ENCODE peak calls at places on chromosome 16, in seven cellular contexts. D, Y, N, K, G, U and S are unnamed samples. For H3K36me3 and H3K4me1, the result is how much of the 10 kb centered on the place peaks cover.

GRCh38 chr16:60651351-60651750 is 1384.9 kb downstream of the CDH8 start:
- DNase-seq in D (no peak), Y (no peak), N (no peak), K (no peak), G (no peak), U (no peak), S (no peak)

GRCh38 chr16:80466024-80466986 is 74.5 kb upstream of the DYNLRB2 start:
- DNase-seq in D (peak), Y (peak), N (peak), K (peak), G (peak), U (peak), S (peak)

GRCh38 chr16:53912155-53912554 is 208.2 kb downstream of the FTO start:
- DNase-seq in D (no peak), Y (no peak), N (no peak), K (no peak), G (peak), U (no peak), S (no peak)

GRCh38 chr16:73036074-73036826 is 11.7 kb downstream of the ZFHX3 start:
- DNase-seq in D (no peak), Y (no peak), N (no peak), K (peak), G (peak), U (no peak), S (no peak)

GRCh38 chr16:4737545-4737944 is 3.2 kb downstream of the DNAAF8 start:
- DNase-seq in D (no peak), Y (no peak), N (no peak), K (no peak), G (no peak), U (no peak), S (no peak)

GRCh38 chr16:57593021-57593420 is 35.4 kb upstream of the ADGRG1 start:
- DNase-seq in D (peak), Y (no peak), N (no peak), K (no peak), G (no peak), U (no peak), S (no peak)

GRCh38 chr16:70391881-70392481 is 45.3 kb downstream of the DDX19A start:
- DNase-seq in D (no peak), Y (peak), N (no peak), K (no peak), G (no peak), U (no peak), S (no peak)

GRCh38 chr16:48850097-48850496 is 240.1 kb upstream of the N4BP1 start:
- DNase-seq in D (no peak), Y (no peak), N (no peak), K (peak), G (no peak), U (no peak), S (no peak)

GRCh38 chr16:12862327-12862726 is 39.1 kb upstream of the SHISA9 start:
- DNase-seq in D (no peak), Y (no peak), N (no peak), K (no peak), G (no peak), U (no peak), S (no peak)

GRCh38 chr16:49969356-49970030 is 55.5 kb upstream of the CNEP1R1 start:
- DNase-seq in D (no peak), Y (peak), N (no peak), K (peak), G (no peak), U (no peak), S (no peak)

GRCh38 chr16:55056585-55057520 is 126.2 kb downstream of the IRX5 start:
- DNase-seq in D (no peak), Y (no peak), N (no peak), K (peak), G (no peak), U (no peak), S (no peak)

GRCh38 chr16:29821663-29822115 is 1.4 kb downstream of the MVP start:
- DNase-seq in D (no peak), Y (no peak), N (peak), K (no peak), G (peak), U (no peak), S (no peak)

GRCh38 chr16:29820730-29821662 is 734 bp downstream of the MVP start:
- DNase-seq in D (no peak), Y (no peak), N (peak), K (no peak), G (peak), U (peak), S (no peak)

GRCh38 chr16:29818082-29818481 is 2.1 kb downstream of the PAGR1 start:
- DNase-seq in D (no peak), Y (no peak), N (no peak), K (no peak), G (no peak), U (no peak), S (no peak)

GRCh38 chr16:29820271-29820701 is at the start of gene MVP:
- DNase-seq in D (peak), Y (peak), N (peak), K (no peak), G (no peak), U (peak), S (no peak)

DNA sequence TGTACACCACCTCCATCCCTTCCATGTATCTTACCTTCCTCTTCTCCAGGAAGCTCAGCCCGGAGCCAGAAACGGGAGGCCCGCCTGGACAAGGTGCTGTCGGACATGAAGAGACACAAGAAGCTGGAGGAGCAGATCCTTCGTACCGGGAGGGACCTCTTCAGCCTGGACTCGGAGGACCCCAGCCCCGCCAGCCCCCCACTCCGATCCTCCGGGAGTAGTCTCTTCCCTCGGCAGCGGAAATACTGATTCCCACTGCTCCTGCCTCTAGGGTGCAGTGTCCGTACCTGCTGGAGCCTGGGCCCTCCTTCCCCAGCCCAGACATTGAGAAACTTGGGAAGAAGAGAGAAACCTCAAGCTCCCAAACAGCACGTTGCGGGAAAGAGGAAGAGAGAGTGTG is 756 bp upstream of the MVP start:
- DNase-seq in D (no peak), Y (no peak), N (peak), K (no peak), G (no peak), U (no peak), S (no peak)
- H3K4me3 ChIP-seq in D (no peak), Y (peak), N (no peak), K (no peak), G (no peak), U (peak), S (no peak)

DNA sequence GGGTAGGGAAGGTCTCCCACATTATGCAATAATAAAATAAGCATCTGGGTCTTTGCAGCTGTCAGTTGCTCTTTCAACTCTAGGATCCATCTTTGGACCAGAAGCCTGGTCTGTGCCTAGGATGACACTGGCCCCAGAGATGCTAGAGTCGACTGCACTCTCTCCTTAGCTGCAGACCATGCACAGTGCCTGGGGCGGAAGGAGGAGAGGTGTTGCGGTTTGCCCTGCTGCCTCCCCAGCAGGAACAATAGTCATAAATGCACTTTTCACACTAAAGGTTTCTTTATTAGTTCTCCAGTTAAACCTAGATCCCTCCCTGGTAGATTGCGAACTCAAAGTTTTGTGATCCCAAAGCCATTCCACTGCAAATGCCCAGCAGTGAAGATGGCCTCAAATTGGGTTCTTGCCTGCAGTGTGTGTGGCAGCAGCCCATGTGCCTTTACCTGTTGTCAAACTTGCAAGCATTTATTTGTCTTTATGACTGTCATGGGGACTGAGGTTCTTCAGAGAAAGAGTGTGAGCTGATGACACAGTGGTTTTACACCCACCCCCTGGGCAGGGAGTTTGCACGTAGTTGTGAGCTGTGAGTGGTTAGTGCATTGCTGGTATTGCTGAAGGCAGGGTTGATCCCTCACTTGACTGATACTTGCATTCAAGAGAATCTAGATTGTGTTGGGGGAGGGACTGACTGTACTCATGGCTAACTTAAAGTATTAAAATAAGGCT is 10.3 kb downstream of the ATXN1L start:
- DNase-seq in D (no peak), Y (no peak), N (no peak), K (no peak), G (no peak), U (no peak), S (no peak)
- H3K36me3 ChIP-seq in D (under half), Y (under half), N (under half), K (under half), G (under half), U (under half), S (under half)

DNA sequence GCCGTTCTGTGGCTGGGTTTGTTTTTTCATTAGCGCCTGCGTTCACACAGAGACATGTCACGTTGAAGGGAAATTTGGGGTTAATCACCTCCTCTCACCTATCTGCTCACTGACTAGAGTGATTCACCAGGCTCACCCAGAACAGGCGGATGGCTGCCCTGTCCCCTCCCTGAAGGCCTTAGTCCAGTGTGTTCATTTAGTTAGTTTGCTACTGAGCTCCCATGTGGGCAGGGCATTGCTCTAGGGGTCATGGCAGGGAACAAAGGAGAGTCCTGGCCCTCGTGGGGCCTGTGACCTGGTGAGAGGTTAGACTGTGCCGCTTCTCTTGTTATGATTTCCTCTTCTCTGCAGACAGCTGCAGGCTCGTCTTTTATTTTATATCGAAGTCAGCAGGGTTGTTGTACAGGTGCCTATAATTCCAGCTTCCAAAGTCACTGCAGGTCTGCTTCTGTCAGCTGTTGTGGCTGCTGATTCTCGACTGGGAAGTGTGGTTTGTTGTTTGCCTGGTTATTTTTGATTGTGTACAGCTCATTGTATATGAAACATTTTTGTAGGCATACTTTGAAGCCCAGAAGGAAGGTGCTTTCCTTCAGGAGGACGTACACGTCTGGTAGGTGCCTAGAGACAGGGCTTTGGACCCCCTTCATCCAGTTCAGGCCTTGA is 73.4 kb upstream of the GSE1 start:
- DNase-seq in D (no peak), Y (no peak), N (no peak), K (no peak), G (no peak), U (no peak), S (no peak)
- H3K4me1 ChIP-seq in D (under half), Y (under half), N (under half), K (half or more), G (under half), U (under half), S (under half)

GRCh38 chr16:69055003-69055402 is 50.5 kb upstream of the HAS3 start:
- DNase-seq in D (no peak), Y (no peak), N (no peak), K (no peak), G (no peak), U (no peak), S (no peak)

GRCh38 chr16:69057400-69058378 is 47.8 kb upstream of the HAS3 start:
- DNase-seq in D (no peak), Y (no peak), N (peak), K (no peak), G (peak), U (peak), S (no peak)
- H3K4me3 ChIP-seq in D (no peak), Y (no peak), N (no peak), K (no peak), G (no peak), U (no peak), S (no peak)

GRCh38 chr16:1505912-1506311 is 12.8 kb downstream of the TELO2 start:
- DNase-seq in D (no peak), Y (no peak), N (no peak), K (no peak), G (no peak), U (no peak), S (no peak)
- H3K36me3 ChIP-seq in D (half or more), Y (under half), N (under half), K (under half), G (under half), U (under half), S (half or more)

GRCh38 chr16:17515421-17516210 is 44.9 kb upstream of the XYLT1 start:
- DNase-seq in D (no peak), Y (no peak), N (no peak), K (no peak), G (no peak), U (no peak), S (no peak)

GRCh38 chr16:17520567-17520966 is 49.8 kb upstream of the XYLT1 start:
- DNase-seq in D (no peak), Y (no peak), N (no peak), K (no peak), G (no peak), U (no peak), S (no peak)

GRCh38 chr16:17518441-17518840 is 47.7 kb upstream of the XYLT1 start:
- DNase-seq in D (no peak), Y (no peak), N (no peak), K (no peak), G (no peak), U (no peak), S (no peak)

GRCh38 chr16:17519041-17519440 is 48.3 kb upstream of the XYLT1 start:
- DNase-seq in D (no peak), Y (no peak), N (no peak), K (no peak), G (no peak), U (no peak), S (no peak)

GRCh38 chr16:17519556-17519955 is 48.8 kb upstream of the XYLT1 start:
- DNase-seq in D (no peak), Y (no peak), N (no peak), K (no peak), G (no peak), U (no peak), S (no peak)
- H3K4me1 ChIP-seq in D (under half), Y (under half), N (under half), K (under half), G (under half), U (under half), S (under half)

DNA sequence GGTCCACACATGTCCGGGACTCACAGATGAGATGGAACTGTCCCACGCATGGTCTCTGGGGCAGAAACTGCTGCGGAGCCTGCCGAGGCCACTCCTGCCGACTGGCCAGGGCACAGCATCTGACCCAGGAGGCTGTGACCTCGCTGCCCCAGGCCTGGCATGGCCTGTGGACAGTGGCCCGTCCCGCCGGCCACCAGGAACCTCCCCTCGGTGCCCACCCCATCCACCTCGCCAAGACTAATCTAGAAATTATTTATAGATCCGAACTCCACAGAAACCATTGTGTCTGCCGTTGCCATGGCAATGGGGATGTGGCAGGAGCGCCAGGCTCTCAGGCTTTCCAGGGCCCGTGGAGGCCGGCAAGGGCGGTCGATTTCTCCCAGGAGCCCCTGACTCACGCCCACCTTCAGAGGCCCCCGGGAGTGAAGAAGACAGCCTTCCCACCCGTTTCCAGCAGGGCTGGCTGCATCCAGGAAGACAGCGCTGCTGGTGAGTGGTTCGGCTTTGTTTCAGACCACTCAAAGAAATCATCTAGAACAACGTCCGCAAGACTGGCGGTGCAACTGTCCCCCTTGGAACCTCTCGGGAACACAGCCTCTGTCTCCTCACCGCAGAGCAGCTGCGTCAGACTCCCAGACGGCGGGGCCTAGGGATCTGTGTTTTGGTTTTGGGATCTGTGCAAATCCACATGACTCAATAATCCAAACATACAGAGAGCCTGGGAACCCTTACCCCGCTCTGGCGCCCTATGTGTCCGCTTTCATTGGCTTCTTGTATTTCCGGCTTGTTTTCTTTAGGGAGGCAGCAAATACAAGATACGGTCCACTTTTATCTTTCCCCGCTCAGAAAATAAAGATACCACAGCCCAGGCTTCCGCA is 48.4 kb upstream of the ZCCHC14 start:
- DNase-seq in D (peak), Y (peak), N (no peak), K (no peak), G (no peak), U (no peak), S (no peak)
- H3K4me3 ChIP-seq in D (peak), Y (peak), N (no peak), K (no peak), G (no peak), U (no peak), S (no peak)

GRCh38 chr16:19230575-19230974 is 55.0 kb upstream of the CLEC19A start:
- DNase-seq in D (no peak), Y (no peak), N (no peak), K (no peak), G (no peak), U (no peak), S (no peak)
- H3K36me3 ChIP-seq in D (under half), Y (under half), N (under half), K (under half), G (under half), U (under half), S (under half)